ENCODE peak calls at places on chromosomes 7 and 10, in nine cellular contexts. Z is cardiac muscle cell, M is midbrain, J is A172, G is head of caudate nucleus, K is kidney tubule cell, H is T follicular helper cell, D is GM12865, C is IMR-90. T is an unnamed sample.

GRCh38 chr10:25689346-25690095 is 244.5 kb upstream of the MYO3A start:
- DNase-seq in Z (no peak), M (peak; percentile 27), J (no peak), G (no peak), K (peak; percentile 33), H (no peak), D (no peak), C (no peak), T (no peak)

GRCh38 chr7:73520673-73521635 is 1.1 kb downstream of the BAZ1B start:
- DNase-seq in Z (peak; percentile 49), M (no peak), J (no peak), G (no peak), K (peak; percentile 15), H (no peak), D (peak; percentile 31), C (peak; percentile 30), T (peak; percentile 20)

GRCh38 chr10:52313350-52314006 is 603 bp upstream of the DKK1 start:
- DNase-seq in Z (no peak), M (no peak), J (no peak), G (no peak), K (peak; percentile 34), H (no peak), D (no peak), C (peak; percentile 32), T (no peak)

GRCh38 chr10:45000764-45001381 is at the start of gene ZNF22:
- DNase-seq in Z (peak; percentile 85), M (peak; percentile 74), J (no peak), G (peak; percentile 71), K (peak; percentile 60), H (peak; percentile 33), D (peak; percentile 85), C (peak; percentile 56), T (peak; percentile 27)

GRCh38 chr7:149286811-149287400 is 24.9 kb downstream of the ZNF783 start:
- DNase-seq in Z (no peak), M (no peak), J (no peak), G (no peak), K (no peak), H (no peak), D (no peak), C (peak; percentile 4), T (no peak)

GRCh38 chr10:33335800-33336605 is 1.5 kb upstream of the NRP1 start:
- DNase-seq in Z (peak; percentile 87), M (no peak), J (peak; percentile 66), G (no peak), K (peak; percentile 93), H (no peak), D (no peak), C (peak; percentile 44), T (no peak)

GRCh38 chr7:23184709-23185354 is 3.0 kb downstream of the NUP42 start:
- DNase-seq in Z (peak; percentile 67), M (peak; percentile 83), J (peak; percentile 75), G (peak; percentile 64), K (peak; percentile 57), H (no peak), D (peak; percentile 30), C (peak; percentile 51), T (peak; percentile 19)

GRCh38 chr7:77316219-77316978 is 99.8 kb downstream of the GSAP start:
- DNase-seq in Z (no peak), M (no peak), J (no peak), G (no peak), K (peak; percentile 46), H (no peak), D (no peak), C (no peak), T (no peak)

GRCh38 chr10:31350891-31351290 is 31.9 kb downstream of the ZEB1 start:
- DNase-seq in Z (no peak), M (peak; percentile 46), J (no peak), G (no peak), K (no peak), H (no peak), D (no peak), C (no peak), T (no peak)

GRCh38 chr10:28991738-28992270 is 297.1 kb upstream of the LYZL1 start:
- DNase-seq in Z (peak; percentile 76), M (no peak), J (peak; percentile 62), G (peak; percentile 24), K (peak; percentile 72), H (peak; percentile 5), D (peak; percentile 35), C (peak; percentile 53), T (no peak)

GRCh38 chr10:27450225-27450624 is 53.9 kb upstream of the RAB18 start:
- DNase-seq in Z (no peak), M (no peak), J (no peak), G (no peak), K (no peak), H (no peak), D (no peak), C (no peak), T (no peak)

GRCh38 chr10:120806081-120806480 is 45.1 kb upstream of the WDR11 start:
- DNase-seq in Z (no peak), M (no peak), J (no peak), G (no peak), K (no peak), H (no peak), D (no peak), C (no peak), T (no peak)

GRCh38 chr7:24882989-24883631 is 96.9 kb downstream of the OSBPL3 start:
- DNase-seq in Z (peak; percentile 84), M (no peak), J (peak; percentile 70), G (no peak), K (peak; percentile 76), H (no peak), D (no peak), C (peak; percentile 82), T (no peak)

GRCh38 chr7:151231964-151232271 is 365 bp upstream of the CHPF2 start:
- DNase-seq in Z (peak; percentile 52), M (peak; percentile 68), J (no peak), G (no peak), K (no peak), H (no peak), D (no peak), C (no peak), T (peak; percentile 41)

GRCh38 chr10:69941730-69942129 is 110.9 kb upstream of the MACROH2A2 start:
- DNase-seq in Z (no peak), M (no peak), J (no peak), G (no peak), K (no peak), H (no peak), D (no peak), C (no peak), T (no peak)

GRCh38 chr10:35540296-35541164 is 64.6 kb upstream of the GJD4 start:
- DNase-seq in Z (peak; percentile 40), M (no peak), J (no peak), G (no peak), K (no peak), H (no peak), D (no peak), C (no peak), T (no peak)

GRCh38 chr7:147879116-147879750 is 711.3 kb upstream of the C7orf33 start:
- DNase-seq in Z (no peak), M (peak; percentile 65), J (no peak), G (peak; percentile 33), K (no peak), H (no peak), D (no peak), C (no peak), T (no peak)

GRCh38 chr10:102065561-102066420 is 642 bp downstream of the HPS6 start:
- DNase-seq in Z (peak; percentile 38), M (no peak), J (peak; percentile 16), G (peak; percentile 25), K (peak; percentile 42), H (no peak), D (peak; percentile 44), C (peak; percentile 13), T (no peak)

GRCh38 chr10:22629843-22630228 is 84.5 kb downstream of the PIP4K2A start:
- DNase-seq in Z (no peak), M (no peak), J (no peak), G (no peak), K (no peak), H (no peak), D (peak; percentile 80), C (no peak), T (no peak)

T was measured in NCI-H526 treated with DMSO at 0.1 percent for 48 hours.